ENCODE peak calls at places on chromosomes 16 and 17, in ten cellular contexts. M, D, P, S, K, C, U, N, A and R are unnamed samples.

GRCh38 chr16:88468289-88469129 is 15.4 kb downstream of the ZFPM1 start:
- DNase-seq in N (no peak), S (no peak), K (peak), U (no peak), D (no peak), P (peak), C (no peak), M (peak), A (peak), R (peak)

GRCh38 chr17:38417210-38417951 is 10.9 kb upstream of the ARHGAP23 start:
- DNase-seq in D (peak), M (no peak), K (no peak), U (no peak), N (no peak), P (no peak), A (no peak), S (no peak), C (no peak), R (peak)

GRCh38 chr17:7445011-7445927 is at the start of gene CHRNB1:
- DNase-seq in M (no peak), D (peak), K (peak), S (peak), U (no peak), A (peak), P (peak), C (peak), N (no peak), R (peak)

GRCh38 chr17:83180996-83181481 is 101.6 kb downstream of the METRNL start:
- DNase-seq in D (no peak), U (no peak), S (peak), P (no peak), C (no peak), M (no peak), A (peak), K (no peak), N (no peak), R (peak)

GRCh38 chr17:50363217-50364060 is 9.5 kb downstream of the MRPL27 start:
- DNase-seq in M (peak), K (peak), C (no peak), S (no peak), P (peak), D (peak), A (no peak), N (peak), U (no peak), R (peak)

GRCh38 chr17:80792373-80792781 is 199.3 kb upstream of the CHMP6 start:
- DNase-seq in N (peak), D (peak), U (no peak), A (no peak), C (no peak), P (peak), K (no peak), M (no peak), S (no peak), R (no peak)

GRCh38 chr16:68064791-68065365 is 20.3 kb upstream of the NFATC3 start:
- DNase-seq in N (peak), D (no peak), S (peak), M (no peak), C (peak), P (peak), K (peak), A (peak), U (no peak), R (peak)

GRCh38 chr17:7413346-7413985 is 5.8 kb downstream of the NLGN2 start:
- DNase-seq in P (no peak), C (no peak), A (no peak), M (no peak), D (no peak), K (peak), N (peak), S (no peak), U (no peak), R (peak)

GRCh38 chr16:71746442-71747046 is 22.0 kb upstream of the PHLPP2 start:
- DNase-seq in S (peak), M (no peak), D (no peak), N (peak), P (peak), K (peak), A (peak), U (no peak), C (no peak), R (no peak)

GRCh38 chr17:82158825-82159224 is 53.8 kb downstream of the CCDC57 start:
- DNase-seq in S (no peak), K (no peak), N (no peak), P (no peak), U (no peak), M (no peak), A (no peak), C (peak), D (no peak), R (no peak)

GRCh38 chr16:72270531-72270930 is 98.6 kb upstream of the PMFBP1 start:
- DNase-seq in C (no peak), U (no peak), A (no peak), D (no peak), K (no peak), M (no peak), N (no peak), P (no peak), S (peak), R (no peak)

GRCh38 chr17:54780238-54780637 is 120.4 kb upstream of the TOM1L1 start:
- DNase-seq in N (no peak), P (no peak), S (no peak), A (no peak), M (no peak), C (no peak), D (no peak), K (no peak), U (no peak), R (no peak)

GRCh38 chr17:50586421-50587247 is 26.1 kb downstream of the CACNA1G start:
- DNase-seq in P (no peak), M (no peak), K (no peak), N (no peak), C (no peak), D (no peak), U (no peak), S (no peak), A (no peak), R (no peak)

GRCh38 chr17:7005716-7006115 is 6.7 kb upstream of the RNASEK start:
- DNase-seq in A (no peak), C (peak), S (no peak), P (no peak), U (no peak), N (no peak), K (no peak), D (no peak), M (no peak), R (no peak)

GRCh38 chr17:38867179-38867994 is 2.5 kb upstream of the LASP1 start:
- DNase-seq in K (peak), D (peak), P (peak), S (peak), A (peak), C (no peak), N (peak), U (no peak), M (peak), R (peak)

GRCh38 chr17:51734462-51734861 is 424.1 kb downstream of the CA10 start:
- DNase-seq in M (no peak), N (no peak), D (no peak), P (peak), A (peak), S (peak), K (no peak), C (no peak), U (no peak), R (no peak)

GRCh38 chr16:68475071-68475470 is 26.8 kb upstream of the SMPD3 start:
- DNase-seq in S (no peak), D (no peak), K (no peak), M (no peak), C (no peak), U (no peak), A (no peak), P (no peak), N (no peak), R (no peak)

GRCh38 chr16:29962344-29962994 is 590 bp downstream of the TMEM219 start:
- DNase-seq in A (peak), P (peak), N (peak), U (peak), C (no peak), S (peak), D (no peak), M (no peak), K (peak), R (peak)

GRCh38 chr16:73000020-73000906 is 47.7 kb downstream of the ZFHX3 start:
- DNase-seq in A (peak), N (peak), D (peak), C (peak), S (peak), U (no peak), K (peak), P (peak), M (peak), R (no peak)

GRCh38 chr16:56606688-56607618 is 1.4 kb upstream of the MT2A start:
- DNase-seq in M (no peak), P (peak), U (peak), K (peak), A (peak), N (peak), D (peak), C (peak), S (peak), R (peak)

GRCh38 chr16:89410794-89411309 is 79.5 kb downstream of the ANKRD11 start:
- DNase-seq in M (no peak), N (peak), D (peak), S (peak), K (peak), C (peak), A (peak), U (peak), P (peak), R (peak)

GRCh38 chr17:70099267-70099666 is 24.2 kb downstream of the KCNJ16 start:
- DNase-seq in N (no peak), K (no peak), C (no peak), A (no peak), S (no peak), P (no peak), D (no peak), M (no peak), U (no peak), R (no peak)

GRCh38 chr17:12512712-12513355 is 152.9 kb upstream of the MYOCD start:
- DNase-seq in P (peak), D (no peak), A (no peak), N (peak), M (no peak), U (no peak), S (no peak), C (no peak), K (peak), R (no peak)

GRCh38 chr17:78764871-78765270 is 17.2 kb downstream of the CYTH1 start:
- DNase-seq in K (no peak), P (no peak), M (peak), A (no peak), N (no peak), S (no peak), C (no peak), D (no peak), U (no peak), R (no peak)

GRCh38 chr17:7133424-7133823 is 18.8 kb upstream of the ASGR2 start:
- DNase-seq in M (no peak), U (no peak), S (no peak), A (peak), K (no peak), P (no peak), C (peak), N (no peak), D (no peak), R (peak)